ENCODE peak calls at places on chromosomes 12 and 14, in ten cellular contexts. N is HCT116, Y is HepG2, W is uterus, H is body of pancreas, G is GM23338, Q is type B pancreatic cell, E is mucosa of descending colon, K is PC-9, M is AG04450. J is an unnamed sample.

GRCh38 chr12:50111417-50111692 is 681 bp upstream of the COX14 start:
- DNase-seq in N (no peak), Y (no peak), W (no peak), H (no peak), G (no peak), Q (no peak), E (no peak), K (no peak), M (no peak), J (no peak)

GRCh38 chr12:6550294-6551062 is 5.4 kb downstream of the IFFO1 start:
- DNase-seq in N (no peak), Y (no peak), W (no peak), H (no peak), G (no peak), Q (no peak), E (no peak), K (no peak), M (no peak), J (no peak)

GRCh38 chr12:122988612-122989442 is 8.3 kb downstream of the ARL6IP4 start:
- DNase-seq in N (no peak), Y (no peak), W (no peak), H (no peak), G (peak), Q (no peak), E (no peak), K (no peak), M (no peak), J (no peak)

GRCh38 chr12:19577131-19577530 is 137.8 kb downstream of the AEBP2 start:
- DNase-seq in N (no peak), Y (no peak), W (no peak), H (no peak), G (no peak), Q (no peak), E (no peak), K (no peak), M (no peak), J (no peak)

GRCh38 chr12:63915105-63915830 is 70.8 kb downstream of the SRGAP1 start:
- DNase-seq in N (peak), Y (no peak), W (no peak), H (no peak), G (no peak), Q (no peak), E (no peak), K (peak), M (no peak), J (peak)

GRCh38 chr12:60335765-60336164 is 739.9 kb downstream of the SLC16A7 start:
- DNase-seq in N (peak), Y (no peak), W (no peak), H (no peak), G (peak), Q (no peak), E (no peak), K (no peak), M (peak), J (peak)

GRCh38 chr14:31992051-31992450 is 85.1 kb upstream of the ARHGAP5 start:
- DNase-seq in N (no peak), Y (no peak), W (peak), H (no peak), G (no peak), Q (no peak), E (no peak), K (peak), M (no peak), J (peak)

GRCh38 chr14:75060420-75060819 is 3.4 kb downstream of the ACYP1 start:
- DNase-seq in N (no peak), Y (no peak), W (no peak), H (no peak), G (no peak), Q (no peak), E (no peak), K (peak), M (no peak), J (no peak)

GRCh38 chr14:90726656-90727055 is 89.6 kb downstream of the TTC7B start:
- DNase-seq in N (peak), Y (no peak), W (peak), H (no peak), G (peak), Q (no peak), E (peak), K (peak), M (no peak), J (peak)

GRCh38 chr12:54162741-54163140 is 26.0 kb downstream of the SMUG1 start:
- DNase-seq in N (no peak), Y (no peak), W (no peak), H (no peak), G (no peak), Q (no peak), E (no peak), K (no peak), M (no peak), J (no peak)

GRCh38 chr14:101763941-101764709 is 2.6 kb downstream of the PPP2R5C start:
- DNase-seq in N (no peak), Y (no peak), W (no peak), H (no peak), G (no peak), Q (no peak), E (no peak), K (peak), M (no peak), J (no peak)

GRCh38 chr12:31759621-31760459 is 31.0 kb upstream of the AMN1 start:
- DNase-seq in N (no peak), Y (no peak), W (no peak), H (no peak), G (no peak), Q (no peak), E (no peak), K (no peak), M (no peak), J (no peak)

GRCh38 chr12:113049976-113050742 is 6.4 kb upstream of the DTX1 start:
- DNase-seq in N (peak), Y (peak), W (no peak), H (no peak), G (peak), Q (no peak), E (peak), K (no peak), M (no peak), J (peak)

GRCh38 chr14:88937706-88938105 is 113.3 kb downstream of the TTC8 start:
- DNase-seq in N (no peak), Y (no peak), W (no peak), H (no peak), G (no peak), Q (no peak), E (no peak), K (no peak), M (no peak), J (no peak)

GRCh38 chr12:39144613-39145061 is 239.2 kb upstream of the CPNE8 start:
- DNase-seq in N (no peak), Y (no peak), W (no peak), H (no peak), G (peak), Q (no peak), E (no peak), K (no peak), M (no peak), J (no peak)

GRCh38 chr14:55267816-55268215 is 3.4 kb upstream of the FBXO34 start:
- DNase-seq in N (no peak), Y (no peak), W (no peak), H (no peak), G (no peak), Q (no peak), E (no peak), K (no peak), M (no peak), J (no peak)
- TF ChIP-seq CTCF in N (no peak), Y (no peak), W (no peak), H (no peak), G (no peak), Q (no peak), E (no peak), K (no peak), M (no peak), J (no peak)

DNA sequence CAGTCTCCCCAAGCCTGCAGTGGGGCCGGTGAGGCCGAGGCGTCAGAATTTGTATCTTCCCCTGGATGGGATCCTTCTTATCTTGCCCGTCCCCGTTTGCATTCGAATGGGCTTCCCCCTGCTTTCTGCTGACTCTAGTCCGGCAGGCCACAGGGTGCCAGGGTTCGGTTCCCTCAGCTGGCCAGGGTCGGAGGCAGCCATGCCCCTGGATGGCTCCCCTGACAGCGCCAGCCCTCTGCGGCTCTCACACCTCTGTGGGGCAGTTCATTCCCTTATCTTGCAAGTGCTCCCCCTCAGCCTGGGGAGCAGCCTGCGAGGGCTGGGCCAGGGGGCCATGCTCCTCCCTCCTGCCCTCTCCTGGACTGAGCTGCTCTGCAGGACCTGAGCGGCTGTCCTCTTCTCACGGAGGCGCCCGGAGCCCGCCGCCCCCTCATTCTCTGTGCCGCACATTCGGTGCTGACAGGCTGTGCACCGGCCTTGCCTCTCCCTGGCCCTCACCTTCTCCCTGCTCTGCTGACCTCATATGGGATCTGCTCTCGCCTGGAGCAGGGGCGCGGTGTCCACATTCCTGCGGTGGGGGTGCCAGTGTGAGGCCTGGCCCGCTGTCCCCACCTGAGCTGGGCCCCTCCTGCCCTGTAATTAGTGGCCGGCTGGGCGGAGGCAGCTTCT is 32.8 kb downstream of the KIF26A start:
- DNase-seq in N (no peak), Y (no peak), W (no peak), H (peak), G (peak), Q (no peak), E (no peak), K (peak), M (no peak), J (peak)
- TF ChIP-seq CTCF in N (no peak), Y (no peak), W (no peak), H (no peak), G (no peak), Q (no peak), E (no peak), K (no peak), M (no peak), J (no peak)

GRCh38 chr12:57177354-57177753 is 29.9 kb upstream of the LRP1-AS start:
- DNase-seq in N (no peak), Y (no peak), W (no peak), H (no peak), G (no peak), Q (no peak), E (no peak), K (no peak), M (no peak), J (no peak)

GRCh38 chr12:57178213-57178612 is 30.8 kb upstream of the LRP1-AS start:
- DNase-seq in N (no peak), Y (no peak), W (no peak), H (no peak), G (no peak), Q (no peak), E (no peak), K (no peak), M (no peak), J (no peak)

GRCh38 chr12:57175428-57176138 is 28.2 kb upstream of the LRP1-AS start:
- DNase-seq in N (peak), Y (peak), W (peak), H (peak), G (peak), Q (peak), E (peak), K (peak), M (peak), J (peak)

GRCh38 chr12:57176846-57177245 is 29.4 kb upstream of the LRP1-AS start:
- DNase-seq in N (no peak), Y (no peak), W (no peak), H (no peak), G (no peak), Q (no peak), E (no peak), K (peak), M (no peak), J (peak)

GRCh38 chr12:57176139-57176477 is 28.7 kb upstream of the LRP1-AS start:
- DNase-seq in N (no peak), Y (no peak), W (no peak), H (no peak), G (no peak), Q (no peak), E (no peak), K (no peak), M (no peak), J (no peak)
- TF ChIP-seq CTCF in N (no peak), Y (no peak), W (no peak), H (no peak), G (no peak), Q (peak), E (no peak), K (no peak), M (no peak), J (no peak)

GRCh38 chr12:124405592-124405991 is 110.7 kb downstream of the RFLNA start:
- DNase-seq in N (no peak), Y (no peak), W (no peak), H (no peak), G (no peak), Q (no peak), E (no peak), K (no peak), M (no peak), J (no peak)

GRCh38 chr12:124408822-124409517 is 114.1 kb downstream of the RFLNA start:
- DNase-seq in N (no peak), Y (no peak), W (no peak), H (no peak), G (no peak), Q (no peak), E (peak), K (no peak), M (no peak), J (no peak)

GRCh38 chr12:124406043-124406442 is 111.2 kb downstream of the RFLNA start:
- DNase-seq in N (no peak), Y (no peak), W (no peak), H (no peak), G (no peak), Q (no peak), E (no peak), K (no peak), M (no peak), J (no peak)

GRCh38 chr12:124405151-124405550 is 110.3 kb downstream of the RFLNA start:
- DNase-seq in N (no peak), Y (no peak), W (no peak), H (no peak), G (no peak), Q (no peak), E (no peak), K (no peak), M (no peak), J (no peak)

GRCh38 chr12:124407074-124407473 is 112.2 kb downstream of the RFLNA start:
- DNase-seq in N (no peak), Y (no peak), W (no peak), H (no peak), G (peak), Q (no peak), E (no peak), K (no peak), M (no peak), J (no peak)
- TF ChIP-seq CTCF in N (no peak), Y (peak), W (no peak), H (no peak), G (peak), Q (no peak), E (no peak), K (no peak), M (no peak), J (no peak)

GRCh38 chr14:51880810-51881580 is 20.6 kb downstream of the GNG2 start:
- DNase-seq in N (no peak), Y (no peak), W (peak), H (no peak), G (no peak), Q (no peak), E (no peak), K (no peak), M (no peak), J (no peak)
- TF ChIP-seq CTCF in N (no peak), Y (no peak), W (no peak), H (no peak), G (no peak), Q (peak), E (no peak), K (no peak), M (no peak), J (no peak)

GRCh38 chr14:105525326-105525725 is 1.1 kb upstream of the TMEM121 start:
- DNase-seq in N (no peak), Y (no peak), W (no peak), H (no peak), G (no peak), Q (no peak), E (no peak), K (no peak), M (no peak), J (no peak)

GRCh38 chr14:105528197-105528858 is 1.9 kb downstream of the TMEM121 start:
- DNase-seq in N (no peak), Y (peak), W (peak), H (peak), G (peak), Q (peak), E (peak), K (no peak), M (peak), J (peak)

GRCh38 chr14:105526781-105527380 is 498 bp downstream of the TMEM121 start:
- DNase-seq in N (no peak), Y (no peak), W (no peak), H (no peak), G (peak), Q (no peak), E (no peak), K (no peak), M (no peak), J (no peak)

GRCh38 chr14:105527381-105528196 is 1.2 kb downstream of the TMEM121 start:
- DNase-seq in N (no peak), Y (no peak), W (no peak), H (no peak), G (no peak), Q (no peak), E (no peak), K (no peak), M (no peak), J (no peak)

DNA sequence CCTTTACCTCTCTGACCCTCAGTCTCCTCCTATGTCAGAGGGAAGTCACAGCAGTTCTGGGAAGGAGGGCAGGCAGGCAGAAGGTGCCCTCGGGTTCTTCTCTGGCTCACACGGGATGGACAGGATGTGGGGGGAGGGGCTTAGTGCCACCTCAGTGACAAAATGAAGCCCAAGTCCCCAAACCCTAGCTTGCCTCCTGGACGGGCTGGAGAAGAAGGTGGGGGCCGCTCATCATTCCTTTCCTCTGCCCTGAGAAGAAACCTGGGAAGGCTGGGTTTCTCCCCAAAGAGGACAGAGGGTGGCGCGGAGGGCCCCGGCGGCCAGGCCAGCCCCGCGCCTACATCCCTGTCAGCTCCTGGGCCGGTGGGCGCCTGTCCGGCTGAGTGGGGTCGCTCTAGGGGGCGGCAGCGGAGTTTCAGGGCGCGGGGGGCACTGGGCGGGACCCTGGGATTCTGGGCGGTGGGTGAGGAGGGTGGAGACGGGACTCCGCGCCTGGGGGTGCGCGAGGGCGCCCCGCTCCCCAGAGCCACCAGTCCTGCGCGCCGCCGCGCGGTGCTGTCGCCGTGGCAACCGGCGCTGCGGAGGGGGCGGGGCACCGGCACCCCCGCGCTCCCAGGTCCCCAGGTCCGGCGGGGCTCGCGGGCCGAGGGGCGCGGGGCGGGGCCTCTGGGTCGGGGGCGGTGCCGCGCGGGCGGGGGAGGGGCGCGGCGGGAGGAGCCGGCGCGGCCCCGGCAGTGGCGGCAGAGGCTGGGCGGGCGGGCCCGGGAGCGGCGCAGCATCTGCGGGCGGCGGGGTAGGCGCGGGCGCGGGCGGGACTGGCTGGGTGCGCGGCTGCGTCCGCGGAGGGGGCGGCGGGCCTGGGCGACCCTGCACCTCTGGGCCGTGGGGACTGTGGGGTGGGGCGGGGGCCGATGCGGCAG is at the start of gene TMEM121:
- DNase-seq in N (no peak), Y (no peak), W (no peak), H (peak), G (peak), Q (peak), E (no peak), K (no peak), M (no peak), J (no peak)
- TF ChIP-seq CTCF in N (no peak), Y (peak), W (no peak), H (no peak), G (no peak), Q (no peak), E (no peak), K (no peak), M (no peak), J (no peak)

GRCh38 chr14:103105580-103106168 is 11.1 kb downstream of the EXOC3L4 start:
- DNase-seq in N (no peak), Y (no peak), W (no peak), H (no peak), G (no peak), Q (no peak), E (peak), K (peak), M (no peak), J (no peak)
- TF ChIP-seq CTCF in N (no peak), Y (peak), W (no peak), H (no peak), G (peak), Q (no peak), E (no peak), K (peak), M (no peak), J (peak)

DNA sequence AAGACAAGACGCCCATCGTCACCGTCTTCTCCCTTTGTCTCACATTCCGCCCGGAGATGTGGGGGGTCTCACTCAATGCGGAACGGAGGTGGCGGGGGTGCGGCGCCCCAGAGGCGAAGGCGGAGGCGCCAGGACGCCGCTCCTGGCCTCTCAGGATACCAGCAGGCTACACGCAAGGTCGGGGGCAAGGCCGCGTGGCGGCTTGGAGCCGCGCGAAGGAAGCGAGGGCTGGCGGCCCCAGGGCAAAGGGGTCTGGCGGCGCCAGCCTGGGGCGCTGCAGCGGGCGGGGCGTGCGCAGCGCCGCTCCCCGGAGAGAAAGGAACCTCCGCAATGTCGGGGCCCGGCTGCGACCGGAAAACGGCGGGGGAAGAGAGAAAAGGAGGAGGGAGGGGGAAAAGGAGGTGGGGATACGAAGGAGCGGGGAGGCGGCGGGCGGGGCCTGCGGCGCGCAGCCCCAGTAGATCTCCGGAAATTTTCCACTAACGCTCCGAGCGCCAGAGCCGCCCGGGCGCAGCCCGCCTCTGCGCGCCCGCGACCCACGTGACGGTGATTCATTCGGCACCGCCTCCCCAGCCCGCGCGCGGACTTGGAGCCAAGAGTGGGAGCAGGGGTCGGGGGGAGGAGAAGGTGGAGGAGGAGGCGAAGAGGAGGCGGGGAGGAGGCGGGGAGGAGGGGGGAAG is 10.5 kb upstream of the SLC38A2 start:
- DNase-seq in N (peak), Y (peak), W (peak), H (peak), G (peak), Q (peak), E (peak), K (peak), M (peak), J (peak)
- TF ChIP-seq CTCF in N (no peak), Y (peak), W (peak), H (no peak), G (peak), Q (no peak), E (no peak), K (no peak), M (peak), J (no peak)

DNA sequence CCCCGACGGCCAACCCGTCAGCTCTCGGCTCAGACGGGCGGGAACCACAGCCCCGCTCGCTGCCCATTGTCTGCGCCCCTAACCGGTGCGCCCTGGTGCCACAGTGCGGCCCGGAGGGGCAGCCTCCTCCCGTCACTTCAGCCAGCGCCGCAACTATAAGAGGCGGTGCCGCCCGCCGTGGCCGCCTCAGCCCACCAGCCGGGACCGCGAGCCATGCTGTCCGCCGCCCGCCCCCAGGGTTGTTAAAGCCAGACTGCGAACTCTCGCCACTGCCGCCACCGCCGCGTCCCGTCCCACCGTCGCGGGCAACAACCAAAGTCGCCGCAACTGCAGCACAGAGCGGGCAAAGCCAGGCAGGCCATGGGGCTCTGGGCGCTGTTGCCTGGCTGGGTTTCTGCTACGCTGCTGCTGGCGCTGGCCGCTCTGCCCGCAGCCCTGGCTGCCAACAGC is at the start of gene WNT1:
- DNase-seq in N (no peak), Y (no peak), W (no peak), H (no peak), G (no peak), Q (no peak), E (no peak), K (no peak), M (no peak), J (no peak)
- TF ChIP-seq CTCF in N (no peak), Y (no peak), W (no peak), H (no peak), G (no peak), Q (peak), E (no peak), K (no peak), M (no peak), J (no peak)

GRCh38 chr12:119020377-119021360 is 39.3 kb downstream of the SRRM4 start:
- DNase-seq in N (peak), Y (peak), W (no peak), H (peak), G (peak), Q (no peak), E (peak), K (no peak), M (no peak), J (no peak)
- TF ChIP-seq CTCF in N (peak), Y (peak), W (no peak), H (peak), G (peak), Q (peak), E (no peak), K (peak), M (no peak), J (no peak)